ENCODE peak calls at places on chromosomes 6 and 20, in nine cellular contexts. F, L, I, N, O, R, B, S and W are unnamed samples.

GRCh38 chr6:134766497-134766896 is 183.4 kb downstream of the ALDH8A1 start:
- DNase-seq in O (no peak), L (no peak), B (no peak), R (no peak), S (no peak), N (no peak), F (no peak), I (no peak), W (no peak)

GRCh38 chr6:159788757-159789376 is 535 bp downstream of the TCP1 start:
- DNase-seq in S (peak; percentile 8), I (no peak), R (peak; percentile 58), B (no peak), N (peak; percentile 32), L (no peak), O (peak; percentile 7), F (peak; percentile 54), W (no peak)

GRCh38 chr6:153412519-153412918 is 281.4 kb upstream of the RGS17 start:
- DNase-seq in L (no peak), N (no peak), B (no peak), I (no peak), F (no peak), O (no peak), R (no peak), S (no peak), W (no peak)

GRCh38 chr6:142884214-142885035 is 60.6 kb downstream of the HIVEP2 start:
- DNase-seq in B (peak; percentile 44), N (no peak), I (no peak), O (no peak), S (no peak), F (no peak), L (no peak), R (no peak), W (no peak)

GRCh38 chr20:14957416-14957815 is 620.0 kb upstream of the FLRT3 start:
- DNase-seq in N (peak; percentile 13), O (no peak), S (no peak), R (no peak), B (no peak), L (no peak), I (no peak), F (no peak), W (no peak)

GRCh38 chr6:160224599-160225237 is 33.9 kb downstream of the SLC22A2 start:
- DNase-seq in S (no peak), B (no peak), N (no peak), R (no peak), I (no peak), F (no peak), O (no peak), L (no peak), W (no peak)

GRCh38 chr6:16179970-16180431 is 51.1 kb downstream of the MYLIP start:
- DNase-seq in N (no peak), S (no peak), L (peak; percentile 67), O (peak; percentile 10), F (no peak), B (no peak), I (no peak), R (no peak), W (no peak)

GRCh38 chr6:7697820-7698623 is 27.9 kb upstream of the BMP6 start:
- DNase-seq in N (no peak), R (peak; percentile 81), F (peak; percentile 77), L (peak; percentile 79), I (no peak), S (no peak), B (no peak), O (no peak), W (no peak)

GRCh38 chr6:16591681-16592549 is 169.3 kb downstream of the ATXN1 start:
- DNase-seq in F (no peak), L (no peak), O (no peak), R (no peak), B (no peak), I (no peak), N (no peak), S (no peak), W (no peak)

GRCh38 chr20:62068997-62069396 is 3.3 kb upstream of the TAF4 start:
- DNase-seq in I (no peak), L (no peak), N (no peak), R (peak; percentile 36), F (no peak), S (no peak), O (no peak), B (no peak), W (no peak)

GRCh38 chr20:11204926-11205768 is 531.3 kb upstream of the JAG1 start:
- DNase-seq in R (peak; percentile 69), O (no peak), N (peak; percentile 49), S (no peak), B (peak; percentile 42), I (peak; percentile 38), L (peak; percentile 70), F (peak; percentile 79), W (no peak)

GRCh38 chr6:145034664-145035063 is 700.7 kb downstream of the EPM2A start:
- DNase-seq in R (peak; percentile 32), N (no peak), O (no peak), L (no peak), S (no peak), I (no peak), F (no peak), B (no peak), W (no peak)

GRCh38 chr6:157985378-157986155 is 3.9 kb downstream of the SYNJ2 start:
- DNase-seq in R (peak; percentile 41), O (no peak), S (no peak), N (no peak), B (no peak), I (peak; percentile 83), F (peak; percentile 62), L (no peak), W (no peak)

GRCh38 chr20:62668441-62669027 is 26.2 kb downstream of the SLCO4A1 start:
- DNase-seq in N (peak; percentile 84), I (peak; percentile 35), F (peak; percentile 72), S (peak; percentile 64), B (peak; percentile 75), R (peak; percentile 79), L (no peak), O (peak; percentile 30), W (peak; percentile 56)

GRCh38 chr6:128512296-128512695 is 8.1 kb downstream of the PTPRK start:
- DNase-seq in L (no peak), S (no peak), B (no peak), O (no peak), R (no peak), I (no peak), F (no peak), N (no peak), W (no peak)

GRCh38 chr20:11891827-11892521 is 25.7 kb upstream of the BTBD3 start:
- DNase-seq in F (peak; percentile 75), N (peak; percentile 64), R (peak; percentile 85), S (no peak), L (peak; percentile 55), B (peak; percentile 84), I (peak; percentile 75), O (no peak), W (peak; percentile 9)

GRCh38 chr6:131749023-131749422 is 38.2 kb upstream of the CTAGE9 start:
- DNase-seq in O (no peak), F (no peak), L (no peak), R (no peak), B (no peak), I (no peak), S (no peak), N (no peak), W (no peak)

GRCh38 chr6:108921547-108922331 is 73.5 kb downstream of the ARMC2 start:
- DNase-seq in R (peak; percentile 12), F (no peak), I (no peak), S (no peak), N (no peak), O (no peak), B (no peak), L (no peak), W (no peak)